ENCODE peak calls at places on chromosomes 11 and 22, in four cellular contexts. One of them, this sample, is unnamed.

GRCh38 chr11:68340784-68341556 is 28.6 kb downstream of the LRP5 start:
- DNase-seq in progenitor cell of endocrine pancreas: no peak
- DNase-seq in GM19239: no peak
- DNase-seq in esophagus squamous epithelium: no peak
- DNase-seq in this sample: no peak

GRCh38 chr22:23278883-23279675 is 98.8 kb downstream of the BCR start:
- DNase-seq in progenitor cell of endocrine pancreas: no peak
- DNase-seq in GM19239: no peak
- DNase-seq in esophagus squamous epithelium: no peak
- DNase-seq in this sample: no peak

GRCh38 chr22:40043086-40043485 is 48.3 kb downstream of the FAM83F start:
- DNase-seq in progenitor cell of endocrine pancreas: no peak
- DNase-seq in GM19239: no peak
- DNase-seq in esophagus squamous epithelium: no peak
- DNase-seq in this sample: no peak

GRCh38 chr11:74989269-74989655 is 529 bp downstream of the NEU3 start:
- DNase-seq in progenitor cell of endocrine pancreas: no peak
- DNase-seq in GM19239: peak
- DNase-seq in esophagus squamous epithelium: no peak
- DNase-seq in this sample: no peak

GRCh38 chr22:41565403-41566054 is 4.7 kb downstream of the CSDC2 start:
- DNase-seq in progenitor cell of endocrine pancreas: no peak
- DNase-seq in GM19239: no peak
- DNase-seq in esophagus squamous epithelium: no peak
- DNase-seq in this sample: no peak

GRCh38 chr11:84390441-84391078 is 1104.4 kb upstream of the CCDC90B start:
- DNase-seq in progenitor cell of endocrine pancreas: no peak
- DNase-seq in GM19239: no peak
- DNase-seq in esophagus squamous epithelium: no peak
- DNase-seq in this sample: no peak

GRCh38 chr22:50700387-50701075 is 27.9 kb downstream of the SHANK3 start:
- DNase-seq in progenitor cell of endocrine pancreas: no peak
- DNase-seq in GM19239: no peak
- DNase-seq in esophagus squamous epithelium: no peak
- DNase-seq in this sample: no peak

GRCh38 chr11:299951-300735 is 817 bp upstream of the IFITM5 start:
- DNase-seq in progenitor cell of endocrine pancreas: no peak
- DNase-seq in GM19239: no peak
- DNase-seq in esophagus squamous epithelium: no peak
- DNase-seq in this sample: no peak

GRCh38 chr11:23542171-23542570 is 681.9 kb upstream of the CCDC179 start:
- DNase-seq in progenitor cell of endocrine pancreas: no peak
- DNase-seq in GM19239: no peak
- DNase-seq in esophagus squamous epithelium: no peak
- DNase-seq in this sample: no peak

GRCh38 chr11:130449246-130449990 is 973 bp downstream of the ADAMTS15 start:
- DNase-seq in progenitor cell of endocrine pancreas: no peak
- DNase-seq in GM19239: no peak
- DNase-seq in esophagus squamous epithelium: no peak
- DNase-seq in this sample: no peak

GRCh38 chr22:19086417-19086816 is 35.8 kb downstream of the DGCR2 start:
- DNase-seq in progenitor cell of endocrine pancreas: no peak
- DNase-seq in GM19239: no peak
- DNase-seq in esophagus squamous epithelium: no peak
- DNase-seq in this sample: no peak

GRCh38 chr11:31953803-31954327 is 137.0 kb upstream of the RCN1 start:
- DNase-seq in progenitor cell of endocrine pancreas: no peak
- DNase-seq in GM19239: no peak
- DNase-seq in esophagus squamous epithelium: no peak
- DNase-seq in this sample: no peak

GRCh38 chr11:86740628-86741488 is 59.5 kb upstream of the PRSS23 start:
- DNase-seq in progenitor cell of endocrine pancreas: no peak
- DNase-seq in GM19239: no peak
- DNase-seq in esophagus squamous epithelium: no peak
- DNase-seq in this sample: no peak

GRCh38 chr11:14237333-14237988 is 121.5 kb downstream of the RRAS2 start:
- DNase-seq in progenitor cell of endocrine pancreas: no peak
- DNase-seq in GM19239: peak
- DNase-seq in esophagus squamous epithelium: no peak
- DNase-seq in this sample: no peak